ENCODE peak calls at places on chromosomes 3 and 15, in five cellular contexts. Z, I, J, O and L are unnamed samples.
A peak's percentile ranks its signal among the peaks of the same experiment; 100 is the strongest.

GRCh38 chr3:57793737-57794187 is 37.7 kb downstream of the SLMAP start:
- DNase-seq in Z (no peak), I (no peak), J (no peak), O (no peak), L (no peak)

GRCh38 chr3:7322957-7323679 is 462.2 kb downstream of the GRM7 start:
- DNase-seq in Z (no peak), I (no peak), J (no peak), O (no peak), L (no peak)

GRCh38 chr3:114490829-114491228 is 197.0 kb downstream of the TIGIT start:
- DNase-seq in Z (no peak), I (no peak), J (no peak), O (no peak), L (no peak)

GRCh38 chr3:110736332-110736731 is 335.3 kb upstream of the NECTIN3 start:
- DNase-seq in Z (no peak), I (no peak), J (no peak), O (no peak), L (no peak)

GRCh38 chr15:100721758-100722550 is 119.6 kb downstream of the ASB7 start:
- DNase-seq in Z (peak; percentile 97), I (peak; percentile 80), J (peak; percentile 54), O (peak; percentile 95), L (no peak)

GRCh38 chr15:74444106-74445062 is 10.6 kb upstream of the SEMA7A start:
- DNase-seq in Z (no peak), I (no peak), J (no peak), O (no peak), L (no peak)

GRCh38 chr3:115930168-115930567 is 306.9 kb downstream of the GAP43 start:
- DNase-seq in Z (no peak), I (no peak), J (no peak), O (no peak), L (no peak)

GRCh38 chr3:16738451-16738850 is 133.2 kb upstream of the DAZL start:
- DNase-seq in Z (no peak), I (no peak), J (no peak), O (no peak), L (no peak)

GRCh38 chr3:152858170-152858800 is 23.4 kb downstream of the P2RY1 start:
- DNase-seq in Z (no peak), I (no peak), J (no peak), O (no peak), L (no peak)

GRCh38 chr3:155640098-155640497 is 104.8 kb downstream of the PLCH1 start:
- DNase-seq in Z (no peak), I (no peak), J (no peak), O (no peak), L (no peak)

GRCh38 chr3:192224634-192225033 is 502.7 kb downstream of the FGF12 start:
- DNase-seq in Z (no peak), I (no peak), J (no peak), O (no peak), L (no peak)

GRCh38 chr15:95988574-95988887 is 342.0 kb upstream of the NR2F2 start:
- DNase-seq in Z (no peak), I (no peak), J (peak; percentile 59), O (no peak), L (no peak)

GRCh38 chr15:36544518-36545383 is 34.7 kb upstream of the CDIN1 start:
- DNase-seq in Z (no peak), I (no peak), J (no peak), O (no peak), L (no peak)

GRCh38 chr15:40722934-40723333 is 28.0 kb downstream of the RAD51 start:
- DNase-seq in Z (no peak), I (no peak), J (no peak), O (no peak), L (no peak)

GRCh38 chr3:168989396-168989795 is 674.1 kb downstream of the MECOM start:
- DNase-seq in Z (no peak), I (no peak), J (peak; percentile 60), O (peak; percentile 87), L (no peak)

GRCh38 chr3:43405888-43406636 is 119.7 kb downstream of the SNRK start:
- DNase-seq in Z (no peak), I (peak; percentile 28), J (no peak), O (no peak), L (no peak)

GRCh38 chr3:70738310-70738681 is 425.9 kb upstream of the MDFIC2 start:
- DNase-seq in Z (no peak), I (no peak), J (no peak), O (no peak), L (no peak)

GRCh38 chr15:86103825-86104224 is 24.2 kb downstream of the AGBL1 start:
- DNase-seq in Z (no peak), I (no peak), J (no peak), O (no peak), L (no peak)

GRCh38 chr3:171351676-171352075 is 108.5 kb downstream of the TNIK start:
- DNase-seq in Z (peak; percentile 60), I (no peak), J (no peak), O (no peak), L (no peak)

GRCh38 chr3:52890735-52891134 is 6.6 kb downstream of the STIMATE start:
- DNase-seq in Z (no peak), I (no peak), J (no peak), O (no peak), L (no peak)

GRCh38 chr3:89300976-89301375 is 193.6 kb downstream of the EPHA3 start:
- DNase-seq in Z (no peak), I (no peak), J (no peak), O (no peak), L (no peak)

GRCh38 chr15:48641416-48641815 is 4.1 kb downstream of the FBN1 start:
- DNase-seq in Z (no peak), I (no peak), J (no peak), O (no peak), L (no peak)

GRCh38 chr3:78791745-78792144 is 976.1 kb downstream of the ROBO1 start:
- DNase-seq in Z (no peak), I (no peak), J (no peak), O (no peak), L (no peak)

GRCh38 chr3:123088360-123088759 is 21.5 kb downstream of the PDIA5 start:
- DNase-seq in Z (no peak), I (no peak), J (no peak), O (no peak), L (no peak)

GRCh38 chr3:108477511-108478147 is 32.8 kb downstream of the MYH15 start:
- DNase-seq in Z (peak; percentile 49), I (no peak), J (peak; percentile 52), O (no peak), L (peak; percentile 16)

GRCh38 chr3:134879991-134880390 is 84.9 kb downstream of the EPHB1 start:
- DNase-seq in Z (no peak), I (no peak), J (no peak), O (no peak), L (no peak)

GRCh38 chr3:7095116-7095515 is 234.2 kb downstream of the GRM7 start:
- DNase-seq in Z (no peak), I (no peak), J (no peak), O (no peak), L (no peak)

GRCh38 chr3:12508316-12508715 is 24.0 kb downstream of the TSEN2 start:
- DNase-seq in Z (peak; percentile 98), I (peak; percentile 40), J (no peak), O (no peak), L (no peak)

GRCh38 chr3:12507871-12508281 is 23.6 kb downstream of the TSEN2 start:
- DNase-seq in Z (peak; percentile 27), I (no peak), J (no peak), O (no peak), L (no peak)

GRCh38 chr3:12503126-12503952 is 19.1 kb downstream of the TSEN2 start:
- DNase-seq in Z (no peak), I (peak; percentile 36), J (no peak), O (no peak), L (no peak)

GRCh38 chr3:12509466-12509865 is 25.2 kb downstream of the TSEN2 start:
- DNase-seq in Z (no peak), I (no peak), J (no peak), O (no peak), L (no peak)

DNA sequence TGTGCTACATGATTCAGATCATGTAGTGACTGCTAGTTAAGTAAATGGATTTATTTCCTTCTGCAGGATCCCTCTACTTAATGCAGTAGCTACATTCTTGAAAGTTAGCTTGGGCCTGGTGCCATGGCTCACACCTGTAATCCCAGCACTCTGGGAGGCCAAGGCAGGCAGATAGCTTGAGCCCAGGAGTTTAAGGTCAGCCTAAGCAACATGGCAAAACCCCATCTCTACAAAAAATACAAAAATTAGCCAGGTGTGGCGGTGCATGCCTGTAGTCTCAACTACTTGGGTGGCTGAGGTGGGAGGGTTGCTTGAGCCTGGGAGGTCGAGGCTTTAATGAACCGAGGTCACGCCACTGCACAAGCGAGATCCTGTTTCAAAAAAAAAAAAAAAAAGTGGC is 21.9 kb downstream of the TSEN2 start:
- DNase-seq in Z (no peak), I (no peak), J (no peak), O (no peak), L (no peak)
- H3K9me3 ChIP-seq in Z (no peaks in the 10 kb centered on the region), I (no peaks in the 10 kb centered on the region), J (no peaks in the 10 kb centered on the region), O (no peaks in the 10 kb centered on the region), L (no peaks in the 10 kb centered on the region)

DNA sequence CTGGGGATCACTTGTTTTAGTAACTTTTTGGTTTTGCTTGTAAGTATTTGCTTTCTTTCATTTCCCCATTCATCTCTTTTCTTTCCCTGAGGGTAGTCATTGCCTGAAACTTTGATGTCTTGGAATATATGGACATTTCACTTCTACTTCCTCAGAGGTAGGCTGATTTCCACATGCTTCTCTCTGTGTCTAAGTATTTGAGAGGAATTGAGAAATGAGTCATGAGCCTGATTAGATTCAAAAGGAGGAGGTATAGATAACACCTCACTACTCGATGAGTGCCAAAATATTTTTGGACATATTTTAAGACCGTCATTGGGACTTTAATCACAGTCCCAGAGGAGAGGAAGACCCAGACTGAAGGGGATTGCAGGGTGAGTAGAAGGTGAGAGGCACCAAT is 480.1 kb upstream of the SGO1 start:
- DNase-seq in Z (no peak), I (no peak), J (no peak), O (no peak), L (no peak)
- H3K9me3 ChIP-seq in Z (no peaks in the 10 kb centered on the region), I (no peaks in the 10 kb centered on the region), J (no peaks in the 10 kb centered on the region), O (no peaks in the 10 kb centered on the region), L (no peaks in the 10 kb centered on the region)

GRCh38 chr3:32256206-32256605 is 17.7 kb downstream of the CMTM8 start:
- DNase-seq in Z (no peak), I (no peak), J (no peak), O (no peak), L (no peak)
- H3K9me3 ChIP-seq in Z (no peaks in the 10 kb centered on the region), I (no peaks in the 10 kb centered on the region), J (no peaks in the 10 kb centered on the region), O (no peaks in the 10 kb centered on the region), L (no peaks in the 10 kb centered on the region)

GRCh38 chr3:20751299-20751698 is 565.3 kb upstream of the SGO1 start:
- DNase-seq in Z (no peak), I (no peak), J (no peak), O (no peak), L (no peak)
- H3K9me3 ChIP-seq in Z (no peaks in the 10 kb centered on the region), I (no peaks in the 10 kb centered on the region), J (no peaks in the 10 kb centered on the region), O (no peaks in the 10 kb centered on the region), L (no peaks in the 10 kb centered on the region)